ENCODE peak calls at places on chromosomes 6 and 20, in four cellular contexts. Q, X, I and B are unnamed samples.

GRCh38 chr20:12090920-12091319 is 173.2 kb downstream of the BTBD3 start:
- DNase-seq in Q (no peak), X (no peak), I (no peak), B (no peak)

GRCh38 chr20:6108330-6108729 is 14.5 kb downstream of the FERMT1 start:
- DNase-seq in Q (no peak), X (no peak), I (no peak), B (no peak)

GRCh38 chr6:54698974-54699373 is 147.6 kb upstream of the FAM83B start:
- DNase-seq in Q (no peak), X (no peak), I (no peak), B (no peak)

GRCh38 chr6:112031956-112032355 is 21.9 kb upstream of the CCN6 start:
- DNase-seq in Q (no peak), X (no peak), I (no peak), B (no peak)

GRCh38 chr6:161922631-161923119 is 648.8 kb upstream of the AGPAT4 start:
- DNase-seq in Q (peak; percentile 63), X (peak; percentile 80), I (peak; percentile 77), B (peak; percentile 62)

GRCh38 chr6:92361990-92362770 is 1057.2 kb downstream of the EPHA7 start:
- DNase-seq in Q (no peak), X (no peak), I (no peak), B (no peak)

GRCh38 chr6:155417454-155417853 is 38.2 kb downstream of the NOX3 start:
- DNase-seq in Q (no peak), X (no peak), I (no peak), B (no peak)

GRCh38 chr6:143601501-143601900 is 76.3 kb upstream of the PHACTR2 start:
- DNase-seq in Q (no peak), X (no peak), I (no peak), B (no peak)

GRCh38 chr6:155604991-155605390 is 149.4 kb upstream of the NOX3 start:
- DNase-seq in Q (no peak), X (no peak), I (no peak), B (no peak)

GRCh38 chr6:2744778-2745177 is 5.9 kb downstream of the MYLK4 start:
- DNase-seq in Q (no peak), X (no peak), I (no peak), B (no peak)

GRCh38 chr20:61935926-61936700 is 129.6 kb downstream of the TAF4 start:
- DNase-seq in Q (no peak), X (peak; percentile 3), I (no peak), B (no peak)
- H3K4me1 ChIP-seq in Q (no peaks in the 10 kb centered on the region), X (no peaks in the 10 kb centered on the region), I (no peaks in the 10 kb centered on the region), B (no peaks in the 10 kb centered on the region)

DNA sequence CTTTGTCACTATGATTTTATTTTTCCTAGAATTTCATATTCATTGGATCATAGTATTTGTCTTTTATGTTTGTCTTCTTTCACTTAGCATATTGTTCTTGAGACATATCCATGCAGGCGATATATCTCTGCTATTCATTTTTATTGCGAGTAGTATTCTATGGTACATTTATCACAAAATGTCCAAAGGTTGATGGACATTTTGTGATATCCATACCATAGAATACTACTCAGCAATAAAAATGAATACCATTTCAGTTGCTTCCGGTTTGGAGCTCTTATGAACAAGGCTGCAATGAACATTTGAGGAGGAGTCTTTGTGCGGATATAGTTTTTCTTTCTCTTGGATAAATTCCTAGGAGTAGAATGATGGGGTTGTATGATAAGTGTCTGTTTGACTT is 28.8 kb upstream of the EYA2 start:
- DNase-seq in Q (no peak), X (no peak), I (no peak), B (no peak)
- TF ChIP-seq CTCF in Q (no peak), X (no peak), I (no peak), B (no peak)

DNA sequence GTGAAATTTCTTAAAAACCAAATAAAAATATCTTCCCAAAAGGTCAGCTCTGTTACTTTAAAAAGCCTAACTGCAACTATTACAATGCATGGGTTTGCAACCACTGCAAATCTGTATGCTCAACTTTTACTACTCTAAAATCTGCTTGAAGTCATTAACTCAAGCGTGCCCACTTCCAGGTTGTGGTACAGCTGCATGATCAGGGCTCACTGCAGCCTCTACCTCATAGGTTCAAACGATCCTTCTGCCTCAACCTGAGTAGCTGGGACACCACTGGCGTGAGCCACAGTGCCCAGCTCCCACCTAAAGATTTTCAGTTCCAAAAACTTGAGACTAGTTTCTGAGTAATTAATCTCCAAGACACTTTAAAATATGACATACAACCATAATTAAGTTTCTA is 8.2 kb downstream of the DIDO1 start:
- DNase-seq in Q (no peak), X (no peak), I (no peak), B (no peak)
- H3K4me3 ChIP-seq in Q (no peak overlapping the region), X (no peak overlapping the region), I (no peak overlapping the region), B (no peak overlapping the region)

GRCh38 chr6:21739838-21740237 is 146.3 kb downstream of the SOX4 start:
- DNase-seq in Q (no peak), X (no peak), I (no peak), B (no peak)

GRCh38 chr6:21741221-21742109 is 147.9 kb downstream of the SOX4 start:
- DNase-seq in Q (no peak), X (no peak), I (no peak), B (no peak)

GRCh38 chr6:21740719-21741118 is 147.2 kb downstream of the SOX4 start:
- DNase-seq in Q (peak; percentile 46), X (no peak), I (no peak), B (no peak)

GRCh38 chr6:21738180-21739094 is 144.9 kb downstream of the SOX4 start:
- DNase-seq in Q (no peak), X (no peak), I (no peak), B (no peak)

GRCh38 chr6:21739241-21739640 is 145.7 kb downstream of the SOX4 start:
- DNase-seq in Q (no peak), X (no peak), I (no peak), B (no peak)
- H3K4me1 ChIP-seq in Q (peaks cover 31% of the 10 kb centered on the region), X (no peaks in the 10 kb centered on the region), I (peaks cover 12% of the 10 kb centered on the region), B (no peaks in the 10 kb centered on the region)

DNA sequence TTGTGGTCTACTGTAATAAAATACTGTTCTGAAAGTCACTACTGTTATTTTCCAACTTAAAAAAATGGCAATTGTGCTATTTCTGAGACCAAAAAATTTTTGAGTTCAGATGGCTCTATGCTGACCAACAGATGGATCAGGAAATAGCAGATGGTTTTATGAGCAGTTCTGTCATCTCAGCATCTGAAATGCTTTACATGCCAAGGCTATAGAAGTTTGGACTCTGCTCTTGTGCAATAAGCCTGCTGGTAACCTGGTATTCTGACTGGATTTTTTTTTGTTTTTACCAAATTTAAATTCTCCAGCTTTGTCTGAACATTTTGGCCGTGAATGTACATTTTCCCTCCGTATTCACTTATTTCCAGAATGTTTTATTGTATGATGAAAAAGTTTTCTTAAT is 1127.5 kb downstream of the GRIK2 start:
- DNase-seq in Q (no peak), X (no peak), I (no peak), B (no peak)
- TF ChIP-seq CTCF in Q (no peak), X (no peak), I (no peak), B (no peak)

DNA sequence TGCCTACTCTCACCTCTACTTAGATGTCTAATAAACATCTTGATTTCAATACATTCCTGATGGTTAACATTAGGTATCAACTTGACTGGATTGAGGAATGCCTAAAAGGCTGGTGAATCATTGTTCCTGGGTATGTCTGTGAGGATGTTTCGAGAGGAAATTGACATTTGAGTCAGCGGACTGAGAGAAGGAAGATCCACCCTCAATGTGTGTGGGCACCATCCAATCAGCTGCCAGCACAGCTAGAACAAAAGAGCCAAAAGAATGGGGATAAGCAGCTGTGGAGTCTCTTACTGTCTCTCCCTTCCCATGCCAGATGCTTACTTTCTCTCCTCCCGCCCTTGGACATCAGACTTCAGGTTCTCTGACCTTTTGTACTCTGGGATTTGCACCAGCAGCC is 128.6 kb upstream of the HS3ST5 start:
- DNase-seq in Q (no peak), X (no peak), I (no peak), B (no peak)
- H3K4me3 ChIP-seq in Q (no peak overlapping the region), X (no peak overlapping the region), I (no peak overlapping the region), B (no peak overlapping the region)

DNA sequence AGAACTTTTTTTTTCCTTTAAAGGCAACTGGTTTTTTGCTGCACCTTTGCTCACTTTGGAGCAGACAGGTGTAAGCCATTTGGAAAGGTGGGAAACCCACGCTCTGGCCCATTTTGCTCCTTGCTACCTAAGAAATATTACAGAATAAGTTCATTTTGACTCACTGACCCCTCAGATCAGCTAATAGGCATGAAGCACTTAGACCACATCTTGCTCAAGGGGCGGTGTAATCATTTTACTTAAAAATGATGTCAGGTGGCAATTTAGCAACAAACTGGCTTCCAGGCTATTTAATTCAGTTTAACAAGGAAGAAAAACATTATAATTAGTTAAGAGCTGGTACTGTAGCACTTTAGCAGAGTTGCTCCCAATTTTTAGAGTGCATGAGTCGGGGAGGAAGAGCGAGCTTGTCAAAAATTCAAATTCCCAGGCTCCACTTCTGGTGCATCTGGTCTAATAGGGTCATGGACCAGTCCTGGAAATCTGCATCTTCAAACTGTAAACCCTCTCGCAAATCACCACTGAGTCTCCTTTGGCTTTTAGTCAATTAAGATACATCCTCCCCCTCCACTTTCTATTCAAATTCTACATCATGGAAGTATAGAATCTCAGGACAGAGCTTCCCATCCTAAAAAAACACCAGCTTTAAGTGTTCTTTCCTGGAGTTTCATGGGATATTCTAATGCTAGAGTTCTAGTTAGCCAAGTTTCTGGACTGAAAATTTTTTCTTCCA is 38.2 kb downstream of the JAG1 start:
- DNase-seq in Q (no peak), X (no peak), I (no peak), B (no peak)
- H3K4me1 ChIP-seq in Q (no peaks in the 10 kb centered on the region), X (no peaks in the 10 kb centered on the region), I (peaks cover 59% of the 10 kb centered on the region), B (peaks cover 16% of the 10 kb centered on the region)

GRCh38 chr6:100126682-100127484 is 132.9 kb upstream of the MCHR2 start:
- DNase-seq in Q (peak; percentile 6), X (no peak), I (no peak), B (no peak)
- TF ChIP-seq CTCF in Q (no peak), X (no peak), I (no peak), B (no peak)